ENCODE peak calls at places on chromosomes 2 and 18, in five cellular contexts. P is heart right ventricle; H is gastrocnemius medialis; Y is psoas muscle; B is naive thymus-derived CD4-positive, alpha-beta T cell. W is an unnamed sample.

GRCh38 chr2:151902829-151903228 is 74.6 kb upstream of the ARL5A start:
- DNase-seq in H (no peak), P (no peak), B (no peak), Y (no peak), W (no peak)

GRCh38 chr2:218396688-218397501 is 2.8 kb upstream of the CTDSP1 start:
- DNase-seq in P (peak), B (peak), H (no peak), Y (peak), W (peak)

GRCh38 chr2:7237476-7237875 is 320.3 kb downstream of the RNF144A start:
- DNase-seq in P (no peak), B (no peak), Y (no peak), H (no peak), W (no peak)

GRCh38 chr2:86301010-86301409 is 36.4 kb downstream of the REEP1 start:
- DNase-seq in B (no peak), P (no peak), H (no peak), Y (no peak), W (no peak)

GRCh38 chr2:111622859-111623258 is 261.1 kb downstream of the ANAPC1 start:
- DNase-seq in Y (peak), H (peak), P (no peak), B (no peak), W (no peak)

GRCh38 chr2:178912416-178913056 is 105.3 kb upstream of the TTN start:
- DNase-seq in P (no peak), Y (no peak), H (no peak), B (no peak), W (no peak)

GRCh38 chr18:12159446-12159845 is 65.8 kb downstream of the ANKRD62 start:
- DNase-seq in Y (no peak), B (no peak), P (no peak), H (no peak), W (no peak)

GRCh38 chr2:69173706-69174105 is 160.7 kb downstream of the ANTXR1 start:
- DNase-seq in H (no peak), P (no peak), Y (no peak), B (no peak), W (no peak)

GRCh38 chr2:185433824-185434223 is 304.8 kb upstream of the FSIP2 start:
- DNase-seq in B (no peak), H (no peak), P (no peak), Y (no peak), W (no peak)

GRCh38 chr2:55088400-55088799 is 38.1 kb upstream of the RTN4 start:
- DNase-seq in H (no peak), Y (no peak), P (no peak), B (no peak), W (no peak)

GRCh38 chr2:104163611-104164157 is 690.2 kb upstream of the POU3F3 start:
- DNase-seq in H (no peak), P (no peak), B (no peak), Y (no peak), W (no peak)

GRCh38 chr18:2890606-2891005 is 43.8 kb downstream of the EMILIN2 start:
- DNase-seq in B (no peak), Y (no peak), H (no peak), P (no peak), W (no peak)

DNA sequence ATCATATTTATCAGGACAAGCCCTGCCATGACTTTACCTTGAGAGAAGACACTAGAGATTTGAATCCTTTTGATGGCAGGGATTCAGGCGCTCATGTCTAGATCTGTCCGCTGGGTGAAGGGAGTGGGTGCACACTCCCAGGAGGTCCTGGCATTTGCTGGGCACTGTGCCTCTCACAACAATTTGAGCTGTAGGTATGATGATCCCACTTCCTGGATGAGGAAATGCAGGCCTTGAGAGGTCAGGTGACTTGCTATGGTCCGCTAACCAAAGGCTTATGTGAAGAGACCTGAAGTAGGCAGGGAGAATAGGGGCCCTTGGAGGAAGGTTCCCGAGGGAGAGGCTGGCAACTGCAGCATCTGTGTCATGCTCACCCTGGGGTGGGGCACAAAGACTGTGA is 206.1 kb downstream of the HAUS1 start:
- DNase-seq in P (no peak), B (no peak), Y (no peak), H (no peak), W (no peak)
- H3K27ac ChIP-seq in P (no peak), B (no peak), Y (no peak), H (no peak), W (no peak)

GRCh38 chr2:37617119-37617892 is 54.1 kb downstream of the CDC42EP3 start:
- DNase-seq in H (no peak), Y (no peak), B (no peak), P (no peak), W (no peak)

GRCh38 chr2:37618326-37618725 is 53.1 kb downstream of the CDC42EP3 start:
- DNase-seq in P (no peak), H (no peak), Y (no peak), B (no peak), W (no peak)

GRCh38 chr2:37614061-37614802 is 57.2 kb downstream of the CDC42EP3 start:
- DNase-seq in P (no peak), B (no peak), Y (no peak), H (no peak), W (no peak)

GRCh38 chr2:37616674-37616999 is 54.8 kb downstream of the CDC42EP3 start:
- DNase-seq in P (no peak), Y (no peak), H (no peak), B (no peak), W (no peak)

GRCh38 chr2:37615808-37616673 is 55.4 kb downstream of the CDC42EP3 start:
- DNase-seq in Y (peak), P (no peak), H (no peak), B (peak), W (no peak)
- H3K27ac ChIP-seq in Y (no peak), P (no peak), H (no peak), B (peak), W (no peak)

GRCh38 chr18:48719388-48719787 is 180.6 kb downstream of the CTIF start:
- DNase-seq in Y (no peak), H (no peak), B (no peak), P (no peak), W (no peak)
- H3K27ac ChIP-seq in Y (no peak), H (no peak), B (no peak), P (no peak), W (no peak)

GRCh38 chr2:196279496-196279895 is 108.1 kb upstream of the STK17B start:
- DNase-seq in Y (no peak), P (no peak), B (no peak), H (no peak), W (no peak)
- H3K27ac ChIP-seq in Y (no peak), P (no peak), B (no peak), H (no peak), W (no peak)

DNA sequence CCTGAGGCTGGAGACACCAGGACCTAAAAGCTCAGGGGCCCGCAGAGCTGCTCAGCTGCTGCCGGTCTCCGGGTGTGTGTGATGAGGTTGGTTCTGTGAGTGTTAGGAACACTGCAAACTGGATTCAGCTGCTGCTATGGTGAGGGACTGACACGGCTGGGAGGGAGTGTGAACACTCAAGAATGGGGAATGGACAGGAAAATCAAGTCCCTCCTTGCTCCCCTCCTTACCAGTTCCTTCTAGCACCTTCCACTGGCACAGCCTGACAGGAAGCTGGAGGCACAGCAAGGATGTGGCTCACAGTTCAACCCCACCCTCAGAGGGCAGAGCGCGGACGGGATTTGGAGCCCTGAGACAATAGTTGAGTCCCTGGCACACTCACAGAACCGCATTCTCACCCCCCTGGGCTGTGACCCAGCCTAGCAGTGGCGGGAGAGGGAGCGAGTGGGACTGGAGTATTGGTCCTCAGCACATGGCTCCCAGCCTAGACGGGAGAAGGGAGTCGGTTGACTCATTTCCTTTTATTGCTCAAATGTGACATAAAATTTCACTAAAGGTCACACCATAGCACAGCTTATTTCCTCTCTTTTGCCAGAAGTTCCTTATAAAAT is 42.5 kb downstream of the LRRC30 start:
- DNase-seq in P (peak), H (no peak), B (no peak), Y (peak), W (no peak)
- H3K27ac ChIP-seq in P (peak), H (peak), B (no peak), Y (peak), W (peak)

GRCh38 chr18:31645411-31645810 is 39.0 kb downstream of the B4GALT6 start:
- DNase-seq in P (no peak), H (no peak), Y (no peak), B (no peak), W (no peak)

GRCh38 chr18:31646332-31646822 is 38.0 kb downstream of the B4GALT6 start:
- DNase-seq in H (no peak), P (no peak), Y (no peak), B (no peak), W (no peak)

GRCh38 chr18:31648966-31649429 is 35.4 kb downstream of the B4GALT6 start:
- DNase-seq in Y (no peak), P (no peak), H (no peak), B (no peak), W (no peak)

GRCh38 chr18:31648458-31648857 is 35.9 kb downstream of the B4GALT6 start:
- DNase-seq in Y (no peak), H (no peak), P (no peak), B (no peak), W (no peak)

GRCh38 chr18:31647354-31647753 is 37.0 kb downstream of the B4GALT6 start:
- DNase-seq in P (no peak), Y (no peak), H (no peak), B (no peak), W (no peak)
- H3K27ac ChIP-seq in P (no peak), Y (no peak), H (no peak), B (no peak), W (no peak)

DNA sequence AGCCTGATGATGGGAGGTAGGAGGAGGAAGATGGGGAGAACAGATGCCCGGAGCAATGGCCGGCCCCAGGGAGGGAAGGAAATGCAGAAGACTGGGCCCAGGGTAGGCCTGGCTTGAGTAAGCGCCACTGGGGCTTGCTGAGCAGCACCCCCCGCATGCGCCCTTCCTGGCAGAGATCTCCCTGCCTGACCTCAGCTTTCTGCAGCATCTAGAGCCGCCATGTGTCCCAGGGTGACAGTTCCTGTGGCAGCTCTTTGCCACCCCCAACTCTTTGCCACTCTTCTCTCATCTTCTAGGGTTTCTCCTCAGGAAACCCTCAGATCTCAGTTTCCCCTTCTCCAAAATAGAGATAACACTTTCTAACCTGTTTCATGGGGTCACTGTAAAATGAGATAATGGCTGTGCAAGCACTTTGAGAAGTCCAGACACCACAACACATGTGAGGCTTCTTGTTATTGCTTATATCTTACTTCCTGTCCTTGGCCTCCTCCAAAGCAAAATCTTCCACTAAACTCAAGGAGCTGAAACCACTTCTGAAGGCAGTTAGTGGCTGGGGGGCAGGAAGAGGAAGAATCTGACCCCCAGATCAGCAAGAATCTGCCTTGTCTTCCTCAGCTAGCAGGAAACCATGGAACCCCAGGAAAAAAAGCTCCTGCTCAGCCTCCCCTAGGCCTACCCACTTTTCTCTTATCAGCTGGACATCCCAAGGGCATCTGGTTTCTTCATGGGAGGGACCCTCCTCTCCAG is 64.9 kb downstream of the EPAS1 start:
- DNase-seq in Y (no peak), H (no peak), P (no peak), B (no peak), W (no peak)
- H3K27ac ChIP-seq in Y (no peak), H (peak), P (no peak), B (no peak), W (no peak)

GRCh38 chr2:102033750-102034682 is 42.3 kb downstream of the IL1R2 start:
- DNase-seq in B (no peak), H (no peak), Y (no peak), P (no peak), W (no peak)
- H3K27ac ChIP-seq in B (no peak), H (no peak), Y (no peak), P (peak), W (no peak)

GRCh38 chr2:43127941-43128561 is 98.4 kb downstream of the ZFP36L2 start:
- DNase-seq in H (no peak), P (no peak), B (no peak), Y (no peak), W (no peak)

GRCh38 chr2:43131051-43131889 is 95.1 kb downstream of the ZFP36L2 start:
- DNase-seq in Y (peak), B (peak), P (peak), H (peak), W (peak)

GRCh38 chr2:43130548-43130875 is 95.9 kb downstream of the ZFP36L2 start:
- DNase-seq in B (no peak), P (no peak), H (no peak), Y (no peak), W (no peak)

GRCh38 chr2:43129254-43129653 is 97.2 kb downstream of the ZFP36L2 start:
- DNase-seq in Y (no peak), H (no peak), P (no peak), B (no peak), W (no peak)

GRCh38 chr2:43129676-43130547 is 96.5 kb downstream of the ZFP36L2 start:
- DNase-seq in H (peak), Y (peak), P (no peak), B (no peak), W (peak)
- H3K27ac ChIP-seq in H (peak), Y (peak), P (peak), B (peak), W (peak)